ENCODE peak calls at places on chromosomes 11 and 22, in four cellular contexts. G is neural progenitor cell, O is fibroblast of lung, I is neuronal stem cell. M is an unnamed sample. For H3K4me1, the result is how much of the 10 kb centered on the place peaks cover.

GRCh38 chr11:23012930-23013329 is 152.7 kb upstream of the CCDC179 start:
- DNase-seq in G (no peak), O (no peak), I (no peak), M (no peak)

GRCh38 chr11:36455658-36456111 is 54.4 kb downstream of the TRAF6 start:
- DNase-seq in G (peak), O (peak), I (peak), M (no peak)

GRCh38 chr11:62804310-62805043 is 763 bp downstream of the NXF1 start:
- DNase-seq in G (no peak), O (peak), I (no peak), M (no peak)

GRCh38 chr22:39185601-39186012 is 33.1 kb upstream of the CBX7 start:
- DNase-seq in G (no peak), O (peak), I (no peak), M (no peak)

GRCh38 chr11:67373916-67374570 is 645 bp upstream of the CLCF1 start:
- DNase-seq in G (peak), O (peak), I (peak), M (peak)

GRCh38 chr11:1036303-1036923 is at the start of gene MUC6:
- DNase-seq in G (no peak), O (no peak), I (no peak), M (no peak)

GRCh38 chr11:85530596-85530995 is 96.5 kb downstream of the DLG2 start:
- DNase-seq in G (no peak), O (no peak), I (no peak), M (no peak)

GRCh38 chr11:112227002-112227401 is 774 bp downstream of the PTS start:
- DNase-seq in G (peak), O (peak), I (no peak), M (no peak)

GRCh38 chr11:64233913-64234839 is at the start of gene VEGFB:
- DNase-seq in G (peak), O (peak), I (no peak), M (peak)

GRCh38 chr11:118286545-118286944 is 18.0 kb upstream of the CD3E start:
- DNase-seq in G (no peak), O (no peak), I (no peak), M (no peak)

GRCh38 chr11:101331411-101331810 is 201.8 kb upstream of the PGR start:
- DNase-seq in G (no peak), O (no peak), I (no peak), M (no peak)

GRCh38 chr11:37115963-37116362 is 517.9 kb upstream of the RAG2 start:
- DNase-seq in G (no peak), O (no peak), I (no peak), M (peak)

GRCh38 chr11:105357764-105358163 is 218.2 kb upstream of the CARD18 start:
- DNase-seq in G (no peak), O (no peak), I (no peak), M (no peak)

GRCh38 chr11:19498986-19499669 is 213.5 kb upstream of the NAV2 start:
- DNase-seq in G (no peak), O (peak), I (no peak), M (no peak)

GRCh38 chr11:2709429-2709828 is 9.6 kb upstream of the KCNQ1OT1 start:
- DNase-seq in G (no peak), O (peak), I (no peak), M (no peak)

GRCh38 chr11:69638941-69639681 is 1.8 kb upstream of the CCND1 start:
- DNase-seq in G (peak), O (peak), I (peak), M (peak)

GRCh38 chr22:46280999-46281623 is 13.3 kb downstream of the TTC38 start:
- DNase-seq in G (no peak), O (no peak), I (no peak), M (no peak)

GRCh38 chr22:35306350-35306967 is 6.8 kb downstream of the TOM1 start:
- DNase-seq in G (peak), O (no peak), I (peak), M (no peak)

GRCh38 chr22:35587896-35588295 is 29.2 kb downstream of the MB start:
- DNase-seq in G (no peak), O (no peak), I (no peak), M (no peak)

GRCh38 chr22:24578355-24579241 is 14.3 kb downstream of the LRRC75B start:
- DNase-seq in G (no peak), O (peak), I (no peak), M (no peak)

GRCh38 chr11:2474059-2474901 is 29.5 kb downstream of the KCNQ1 start:
- DNase-seq in G (no peak), O (no peak), I (no peak), M (no peak)

GRCh38 chr11:12756867-12757266 is 82.6 kb downstream of the TEAD1 start:
- DNase-seq in G (no peak), O (no peak), I (no peak), M (no peak)

GRCh38 chr11:112157274-112157766 is 6.6 kb downstream of the IL18 start:
- DNase-seq in G (no peak), O (peak), I (no peak), M (no peak)

GRCh38 chr11:111886844-111887243 is 7.5 kb downstream of the CFAP68 start:
- DNase-seq in G (no peak), O (peak), I (no peak), M (no peak)

GRCh38 chr11:13721760-13722159 is 53.3 kb downstream of the FAR1 start:
- DNase-seq in G (no peak), O (peak), I (no peak), M (no peak)

GRCh38 chr11:100459791-100460190 is 227.3 kb upstream of the ARHGAP42 start:
- DNase-seq in G (no peak), O (no peak), I (no peak), M (no peak)

GRCh38 chr22:19634206-19634536 is 80.1 kb upstream of the SEPTIN5 start:
- DNase-seq in G (no peak), O (no peak), I (no peak), M (no peak)

GRCh38 chr11:84501750-84502149 is 1125.4 kb downstream of the DLG2 start:
- DNase-seq in G (no peak), O (no peak), I (no peak), M (peak)

GRCh38 chr11:95791385-95792033 is 1.2 kb downstream of the CEP57 start:
- DNase-seq in G (peak), O (no peak), I (no peak), M (peak)

GRCh38 chr22:33513388-33514336 is 406.6 kb downstream of the LARGE1 start:
- DNase-seq in G (no peak), O (peak), I (no peak), M (no peak)

GRCh38 chr11:19087658-19088057 is 27.1 kb upstream of the MRGPRX2 start:
- DNase-seq in G (no peak), O (peak), I (no peak), M (no peak)

GRCh38 chr11:128615612-128616011 is 28.3 kb upstream of the ETS1 start:
- DNase-seq in G (no peak), O (no peak), I (no peak), M (no peak)

GRCh38 chr22:48414662-48415061 is 1413.0 kb downstream of the BRD1 start:
- DNase-seq in G (no peak), O (no peak), I (no peak), M (no peak)

GRCh38 chr11:86041975-86042378 is 26.9 kb downstream of the PICALM start:
- DNase-seq in G (peak), O (peak), I (peak), M (peak)

GRCh38 chr11:77081976-77082836 is 15.4 kb downstream of the CAPN5 start:
- DNase-seq in G (no peak), O (no peak), I (no peak), M (no peak)

GRCh38 chr11:67466367-67466766 is 2.7 kb downstream of the TMEM134 start:
- DNase-seq in G (no peak), O (no peak), I (no peak), M (no peak)

GRCh38 chr11:4593739-4594138 is at the start of gene OR52I1:
- DNase-seq in G (no peak), O (no peak), I (no peak), M (no peak)

DNA sequence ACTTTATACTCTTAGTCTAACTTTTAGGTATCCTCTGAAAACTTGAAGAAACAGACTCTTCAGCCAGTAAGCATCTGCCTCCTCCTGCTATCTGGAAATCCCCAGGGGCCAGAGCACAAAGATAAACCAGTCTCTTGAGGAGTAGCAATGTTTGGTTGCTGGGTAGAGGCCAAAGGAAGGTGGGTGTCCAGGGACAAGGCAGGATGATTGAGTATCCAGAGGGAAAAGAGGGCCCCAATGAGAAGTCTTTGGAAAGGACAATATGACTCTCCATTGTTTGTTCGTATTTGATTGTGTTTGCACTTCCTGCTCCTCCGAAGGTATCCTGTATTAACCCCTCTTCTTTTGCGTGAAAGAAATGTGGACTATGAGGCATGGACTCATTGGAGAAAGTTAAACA is 4.8 kb upstream of the OR52I1 start:
- DNase-seq in G (no peak), O (no peak), I (no peak), M (no peak)
- H3K4me2 ChIP-seq in G (no peak), O (no peak), I (no peak), M (no peak)

GRCh38 chr11:44566952-44567875 is 1.8 kb downstream of the CD82 start:
- DNase-seq in G (no peak), O (no peak), I (no peak), M (no peak)

GRCh38 chr11:44568358-44568705 is 2.9 kb downstream of the CD82 start:
- DNase-seq in G (no peak), O (no peak), I (no peak), M (no peak)

GRCh38 chr11:44566559-44566949 is 1.1 kb downstream of the CD82 start:
- DNase-seq in G (no peak), O (no peak), I (no peak), M (no peak)

GRCh38 chr11:44568706-44569473 is 3.4 kb downstream of the CD82 start:
- DNase-seq in G (no peak), O (peak), I (no peak), M (no peak)

GRCh38 chr11:44567876-44568256 is 2.4 kb downstream of the CD82 start:
- DNase-seq in G (no peak), O (no peak), I (no peak), M (no peak)
- H3K4me1 ChIP-seq in G (under half), O (under half), I (under half), M (under half)

GRCh38 chr22:23221351-23221804 is 41.1 kb downstream of the BCR start:
- DNase-seq in G (no peak), O (no peak), I (no peak), M (peak)
- H3K4me2 ChIP-seq in G (no peak), O (no peak), I (no peak), M (peak)

DNA sequence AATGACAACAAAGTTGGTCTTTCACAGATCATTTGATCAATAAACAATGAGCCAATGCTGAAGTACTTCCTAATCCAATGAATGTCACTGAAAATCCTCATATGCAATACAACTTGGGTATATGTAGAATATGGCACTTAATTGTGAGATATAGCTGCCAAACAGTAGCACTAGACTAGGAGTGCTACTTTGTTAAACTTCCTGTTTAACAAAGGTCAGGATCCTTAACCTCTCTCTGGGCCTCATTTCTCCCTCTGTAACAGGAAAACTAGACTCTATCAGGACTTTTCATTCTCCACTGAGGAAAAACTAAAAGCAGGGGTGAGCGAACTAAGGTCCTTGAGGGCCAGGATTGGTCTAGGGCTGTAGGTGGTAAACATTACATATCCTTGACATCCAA is 56.1 kb downstream of the PITPNB start:
- DNase-seq in G (no peak), O (no peak), I (no peak), M (no peak)
- H3K4me1 ChIP-seq in G (under half), O (under half), I (under half), M (under half)

DNA sequence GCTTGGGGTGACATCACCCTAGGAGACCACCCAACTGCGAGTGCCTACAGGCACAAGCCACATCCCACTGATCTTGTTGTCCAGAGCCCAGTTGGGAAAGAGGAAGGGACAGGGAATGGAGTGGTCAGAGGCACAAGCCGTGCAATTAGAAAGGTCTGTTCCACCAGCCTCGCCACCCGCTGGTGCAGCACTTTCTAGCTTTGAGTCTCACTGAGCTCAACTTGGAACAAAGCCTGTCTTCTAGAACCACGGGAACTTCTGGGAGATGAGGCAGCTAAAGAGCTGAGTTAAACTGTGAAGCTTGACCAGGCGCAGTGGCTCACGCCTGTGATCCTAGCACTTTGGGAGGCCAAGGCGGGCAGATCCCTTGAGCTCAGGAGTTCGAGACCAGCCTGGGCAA is 29.3 kb downstream of the TPBGL start:
- DNase-seq in G (no peak), O (no peak), I (no peak), M (no peak)
- H3K4me2 ChIP-seq in G (no peak), O (no peak), I (no peak), M (no peak)

M was measured in Karpas-422.